ENCODE peak calls at places on chromosomes 2 and 18, in ten cellular contexts. N, G, M, R, A, U, X, V, L and P are unnamed samples.
A peak's percentile ranks its signal among the peaks of the same experiment; 100 is the strongest.

GRCh38 chr2:108560241-108560811 is 26.1 kb downstream of the LIMS1 start:
- DNase-seq in A (no peak), L (peak; percentile 16), U (no peak), X (no peak), R (no peak), G (no peak), V (no peak), N (no peak), M (no peak), P (no peak)

GRCh38 chr2:114661926-114662670 is 219.7 kb downstream of the DPP10 start:
- DNase-seq in R (peak; percentile 52), N (no peak), L (peak; percentile 31), V (no peak), U (peak; percentile 29), A (peak; percentile 49), M (peak; percentile 26), G (no peak), X (no peak), P (peak; percentile 37)

GRCh38 chr2:37414470-37414949 is 70.1 kb downstream of the QPCT start:
- DNase-seq in L (peak; percentile 68), M (peak; percentile 85), A (peak; percentile 48), N (peak; percentile 62), R (no peak), U (no peak), G (peak; percentile 67), V (peak; percentile 77), X (no peak), P (no peak)

GRCh38 chr2:63438171-63438570 is 150.1 kb downstream of the WDPCP start:
- DNase-seq in L (no peak), R (no peak), N (no peak), A (no peak), G (no peak), U (no peak), V (no peak), M (no peak), X (no peak), P (no peak)

GRCh38 chr18:79405781-79406575 is 10.2 kb downstream of the NFATC1 start:
- DNase-seq in G (no peak), L (no peak), X (peak; percentile 80), N (no peak), R (peak; percentile 88), A (no peak), M (no peak), U (peak; percentile 38), V (no peak), P (peak; percentile 67)

GRCh38 chr2:5021148-5021547 is 671.0 kb upstream of the SOX11 start:
- DNase-seq in R (no peak), U (no peak), M (no peak), L (peak; percentile 66), V (no peak), G (no peak), X (no peak), A (no peak), N (peak; percentile 2), P (no peak)

GRCh38 chr2:27494944-27495554 is at the start of gene FNDC4:
- DNase-seq in A (no peak), V (peak; percentile 47), M (peak; percentile 69), G (peak; percentile 19), N (no peak), R (no peak), L (peak; percentile 58), X (peak; percentile 13), U (peak; percentile 71), P (peak; percentile 41)

GRCh38 chr18:76391038-76391437 is 104.0 kb downstream of the ZNF516 start:
- DNase-seq in M (no peak), G (no peak), A (no peak), U (no peak), R (peak; percentile 6), N (no peak), X (no peak), V (no peak), L (no peak), P (no peak)

GRCh38 chr2:179569834-179570233 is 291.6 kb downstream of the ZNF385B start:
- DNase-seq in V (peak; percentile 42), G (peak; percentile 49), U (no peak), M (peak; percentile 78), X (no peak), L (no peak), N (peak; percentile 89), R (no peak), A (no peak), P (no peak)

GRCh38 chr2:174599310-174599941 is 1.8 kb upstream of the WIPF1 start:
- DNase-seq in G (no peak), N (no peak), A (no peak), X (no peak), V (no peak), L (no peak), M (no peak), U (no peak), R (no peak), P (no peak)

GRCh38 chr18:48294894-48295585 is 114.1 kb downstream of the ZBTB7C start:
- DNase-seq in X (no peak), V (no peak), L (no peak), N (no peak), U (no peak), G (no peak), A (no peak), M (no peak), R (peak; percentile 20), P (no peak)

GRCh38 chr2:191115801-191116200 is 35.0 kb downstream of the STAT4 start:
- DNase-seq in X (no peak), U (no peak), R (no peak), L (no peak), M (peak; percentile 35), A (no peak), G (peak; percentile 20), N (peak; percentile 68), V (peak; percentile 15), P (no peak)

GRCh38 chr18:50094221-50094773 is 100.7 kb downstream of the MYO5B start:
- DNase-seq in M (no peak), R (no peak), A (no peak), N (no peak), X (no peak), V (no peak), U (no peak), L (no peak), G (no peak), P (no peak)

GRCh38 chr2:100242416-100242815 is 79.9 kb downstream of the LONRF2 start:
- DNase-seq in U (no peak), R (no peak), L (no peak), X (no peak), A (no peak), M (no peak), G (no peak), V (no peak), N (no peak), P (no peak)

GRCh38 chr2:109318150-109318948 is 189.3 kb downstream of the SH3RF3 start:
- DNase-seq in N (no peak), A (no peak), V (peak; percentile 83), X (no peak), U (peak; percentile 91), R (no peak), L (peak; percentile 21), G (peak; percentile 93), M (peak; percentile 97), P (peak; percentile 91)

GRCh38 chr2:239662413-239663120 is 261.7 kb upstream of the HDAC4 start:
- DNase-seq in N (no peak), A (no peak), X (no peak), U (no peak), G (no peak), R (peak; percentile 29), M (no peak), L (no peak), V (no peak), P (no peak)

GRCh38 chr2:127413782-127414743 is 4.2 kb upstream of the PROC start:
- DNase-seq in X (no peak), V (peak; percentile 42), A (no peak), N (peak; percentile 85), R (no peak), M (peak; percentile 81), G (peak; percentile 73), L (no peak), U (no peak), P (no peak)

GRCh38 chr2:109555346-109555900 is 58.3 kb downstream of the SEPTIN10 start:
- DNase-seq in X (no peak), A (no peak), N (no peak), U (no peak), M (no peak), R (no peak), L (no peak), V (no peak), G (peak; percentile 63), P (no peak)

GRCh38 chr2:168201211-168201610 is 46.2 kb downstream of the STK39 start:
- DNase-seq in U (no peak), M (no peak), A (no peak), V (no peak), X (no peak), N (no peak), R (no peak), L (no peak), G (no peak), P (no peak)

GRCh38 chr18:7878265-7879173 is 311.4 kb downstream of the PTPRM start:
- DNase-seq in M (no peak), G (peak; percentile 25), V (no peak), L (no peak), U (no peak), R (no peak), X (no peak), A (peak; percentile 66), N (peak; percentile 95), P (no peak)

GRCh38 chr2:42800461-42800962 is 8.1 kb upstream of the HAAO start:
- DNase-seq in V (no peak), G (no peak), R (no peak), U (no peak), A (no peak), N (no peak), L (no peak), X (no peak), M (no peak), P (no peak)

GRCh38 chr18:36544036-36544725 is 246.7 kb downstream of the FHOD3 start:
- DNase-seq in N (peak; percentile 91), U (no peak), M (no peak), L (no peak), R (no peak), A (no peak), V (no peak), X (no peak), G (no peak), P (peak; percentile 44)

GRCh38 chr2:86047575-86048382 is 57.9 kb downstream of the POLR1A start:
- DNase-seq in A (no peak), M (no peak), L (no peak), V (no peak), G (no peak), R (peak; percentile 26), X (no peak), U (peak; percentile 7), N (no peak), P (no peak)

GRCh38 chr2:146634256-146635068 is 1210.4 kb upstream of the ACVR2A start:
- DNase-seq in U (no peak), G (peak; percentile 81), M (peak; percentile 76), R (no peak), L (no peak), V (peak; percentile 35), N (peak; percentile 97), A (no peak), X (no peak), P (no peak)

GRCh38 chr2:203706403-203706802 is at the start of gene CD28:
- DNase-seq in X (peak; percentile 79), N (no peak), V (no peak), G (no peak), U (no peak), M (no peak), A (no peak), L (no peak), R (peak; percentile 88), P (peak; percentile 45)

GRCh38 chr18:25650201-25650941 is 298.4 kb upstream of the ZNF521 start:
- DNase-seq in A (no peak), X (no peak), U (no peak), N (no peak), R (no peak), L (no peak), M (peak; percentile 96), G (peak; percentile 97), V (peak; percentile 81), P (no peak)

GRCh38 chr2:108938069-108938710 is 50.8 kb downstream of the EDAR start:
- DNase-seq in U (no peak), G (no peak), V (no peak), R (no peak), X (no peak), L (no peak), A (no peak), N (no peak), M (no peak), P (no peak)

GRCh38 chr2:70516596-70516995 is 37.0 kb downstream of the TGFA start:
- DNase-seq in M (peak; percentile 90), N (peak; percentile 31), A (no peak), R (no peak), X (no peak), V (peak; percentile 88), U (no peak), L (no peak), G (peak; percentile 60), P (no peak)